ENCODE peak calls at places on chromosomes 16 and 17, in five cellular contexts. A is H9, G is H1, Y is neuronal stem cell, I is trophoblast cell. N is an unnamed sample.

GRCh38 chr16:69481901-69482341 is 57.5 kb downstream of the CYB5B start:
- DNase-seq in Y (no peak), A (peak), I (no peak), G (no peak), N (no peak)

GRCh38 chr16:71476457-71476856 is 12.7 kb downstream of the ZNF19 start:
- DNase-seq in I (no peak), Y (no peak), G (no peak), A (no peak), N (no peak)

GRCh38 chr16:87677830-87678229 is 75.5 kb downstream of the JPH3 start:
- DNase-seq in G (no peak), A (no peak), Y (no peak), I (no peak), N (no peak)

GRCh38 chr16:1422076-1422475 is 1.5 kb upstream of the UQCC4 start:
- DNase-seq in I (peak), A (no peak), Y (no peak), G (no peak), N (no peak)

GRCh38 chr16:89167425-89167941 is 4.1 kb upstream of the CDH15 start:
- DNase-seq in I (peak), Y (peak), A (peak), G (peak), N (peak)

GRCh38 chr16:50360033-50360778 is 8.6 kb downstream of the BRD7 start:
- DNase-seq in I (peak), A (no peak), G (no peak), Y (no peak), N (peak)

GRCh38 chr17:68398731-68399637 is 58.3 kb downstream of the WIPI1 start:
- DNase-seq in A (peak), Y (peak), I (peak), G (peak), N (peak)

GRCh38 chr16:46627746-46628145 is 6.6 kb upstream of the SHCBP1 start:
- DNase-seq in G (no peak), Y (no peak), A (no peak), I (peak), N (no peak)

GRCh38 chr16:4032768-4033167 is 83.5 kb downstream of the ADCY9 start:
- DNase-seq in A (no peak), Y (no peak), G (no peak), I (no peak), N (no peak)

GRCh38 chr17:33983824-33984574 is 271.1 kb upstream of the CCL2 start:
- DNase-seq in A (peak), I (no peak), Y (no peak), G (no peak), N (no peak)

GRCh38 chr16:70756071-70756470 is 44.9 kb downstream of the VAC14 start:
- DNase-seq in A (no peak), I (no peak), Y (no peak), G (no peak), N (no peak)

GRCh38 chr17:6969323-6969726 is 26.5 kb upstream of the ALOX12 start:
- DNase-seq in G (no peak), I (no peak), A (no peak), Y (no peak), N (no peak)

GRCh38 chr16:14180431-14181059 is 109.4 kb downstream of the MRTFB start:
- DNase-seq in G (no peak), A (peak), I (no peak), Y (peak), N (peak)

GRCh38 chr16:8572919-8573724 is 17.2 kb downstream of the TMEM114 start:
- DNase-seq in G (peak), A (peak), I (no peak), Y (no peak), N (peak)

GRCh38 chr16:68356249-68356918 is 45.6 kb downstream of the PRMT7 start:
- DNase-seq in A (no peak), Y (no peak), I (no peak), G (no peak), N (peak)

GRCh38 chr16:20678242-20678641 is 19.2 kb downstream of the ACSM1 start:
- DNase-seq in A (no peak), I (no peak), G (no peak), Y (no peak), N (no peak)

GRCh38 chr16:73510852-73511251 is 462.9 kb upstream of the ZFHX3 start:
- DNase-seq in Y (no peak), A (no peak), I (no peak), G (no peak), N (no peak)

GRCh38 chr16:73616186-73616585 is 568.3 kb upstream of the ZFHX3 start:
- DNase-seq in G (no peak), Y (peak), I (no peak), A (no peak), N (no peak)

GRCh38 chr17:50037321-50038107 is 18.4 kb upstream of the ITGA3 start:
- DNase-seq in Y (no peak), A (no peak), G (no peak), I (no peak), N (peak)

GRCh38 chr16:77611386-77611785 is 110.9 kb upstream of the NUDT7 start:
- DNase-seq in Y (no peak), I (peak), G (no peak), A (no peak), N (no peak)

GRCh38 chr17:9977175-9977574 is 72.1 kb upstream of the RCVRN start:
- DNase-seq in I (no peak), Y (no peak), G (no peak), A (no peak), N (peak)

GRCh38 chr17:13421581-13421980 is 180.1 kb downstream of the HS3ST3A1 start:
- DNase-seq in I (no peak), Y (no peak), G (no peak), A (no peak), N (no peak)

GRCh38 chr17:752620-753219 is 656 bp upstream of the GEMIN4 start:
- DNase-seq in I (no peak), Y (no peak), G (no peak), A (peak), N (peak)

GRCh38 chr17:17729620-17730249 is 48.5 kb downstream of the RAI1 start:
- DNase-seq in I (peak), A (peak), G (peak), Y (no peak), N (peak)

GRCh38 chr16:70678898-70679652 is 6.8 kb downstream of the MTSS2 start:
- DNase-seq in G (no peak), I (no peak), Y (no peak), A (no peak), N (no peak)

GRCh38 chr16:1906846-1907165 is 11.4 kb downstream of the HS3ST6 start:
- DNase-seq in A (no peak), G (no peak), Y (no peak), I (no peak), N (no peak)

GRCh38 chr16:70665806-70666735 is 19.7 kb downstream of the IL34 start:
- DNase-seq in Y (no peak), G (no peak), I (no peak), A (no peak), N (no peak)

GRCh38 chr17:18206962-18207361 is 18.5 kb upstream of the LLGL1 start:
- DNase-seq in G (no peak), A (no peak), Y (no peak), I (no peak), N (no peak)

GRCh38 chr17:75110307-75110937 is 653 bp downstream of the ARMC7 start:
- DNase-seq in A (peak), I (no peak), G (peak), Y (no peak), N (no peak)

GRCh38 chr17:6104956-6105355 is 34.8 kb downstream of the WSCD1 start:
- DNase-seq in A (no peak), I (peak), G (no peak), Y (no peak), N (no peak)

GRCh38 chr16:48126801-48127644 is 28.8 kb downstream of the ABCC12 start:
- DNase-seq in G (no peak), A (no peak), I (no peak), Y (no peak), N (peak)

GRCh38 chr17:7186241-7186640 is 7.1 kb upstream of the ASGR1 start:
- DNase-seq in I (no peak), Y (no peak), A (no peak), G (no peak), N (no peak)

GRCh38 chr17:19748807-19749193 is 702 bp upstream of the ALDH3A1 start:
- DNase-seq in Y (no peak), G (no peak), I (no peak), A (no peak), N (no peak)

GRCh38 chr16:58152246-58152868 is 23.2 kb upstream of the CFAP20 start:
- DNase-seq in A (no peak), Y (no peak), G (no peak), I (no peak), N (no peak)

GRCh38 chr17:70855401-70856054 is 686.2 kb downstream of the KCNJ2 start:
- DNase-seq in Y (no peak), I (no peak), G (no peak), A (no peak), N (peak)

GRCh38 chr17:149231-149630 is 11.9 kb downstream of the SCGB1C2 start:
- DNase-seq in G (peak), I (no peak), Y (no peak), A (no peak), N (no peak)

GRCh38 chr17:79670537-79671386 is 59.9 kb upstream of the RBFOX3 start:
- DNase-seq in G (no peak), A (no peak), I (no peak), Y (no peak), N (no peak)

DNA sequence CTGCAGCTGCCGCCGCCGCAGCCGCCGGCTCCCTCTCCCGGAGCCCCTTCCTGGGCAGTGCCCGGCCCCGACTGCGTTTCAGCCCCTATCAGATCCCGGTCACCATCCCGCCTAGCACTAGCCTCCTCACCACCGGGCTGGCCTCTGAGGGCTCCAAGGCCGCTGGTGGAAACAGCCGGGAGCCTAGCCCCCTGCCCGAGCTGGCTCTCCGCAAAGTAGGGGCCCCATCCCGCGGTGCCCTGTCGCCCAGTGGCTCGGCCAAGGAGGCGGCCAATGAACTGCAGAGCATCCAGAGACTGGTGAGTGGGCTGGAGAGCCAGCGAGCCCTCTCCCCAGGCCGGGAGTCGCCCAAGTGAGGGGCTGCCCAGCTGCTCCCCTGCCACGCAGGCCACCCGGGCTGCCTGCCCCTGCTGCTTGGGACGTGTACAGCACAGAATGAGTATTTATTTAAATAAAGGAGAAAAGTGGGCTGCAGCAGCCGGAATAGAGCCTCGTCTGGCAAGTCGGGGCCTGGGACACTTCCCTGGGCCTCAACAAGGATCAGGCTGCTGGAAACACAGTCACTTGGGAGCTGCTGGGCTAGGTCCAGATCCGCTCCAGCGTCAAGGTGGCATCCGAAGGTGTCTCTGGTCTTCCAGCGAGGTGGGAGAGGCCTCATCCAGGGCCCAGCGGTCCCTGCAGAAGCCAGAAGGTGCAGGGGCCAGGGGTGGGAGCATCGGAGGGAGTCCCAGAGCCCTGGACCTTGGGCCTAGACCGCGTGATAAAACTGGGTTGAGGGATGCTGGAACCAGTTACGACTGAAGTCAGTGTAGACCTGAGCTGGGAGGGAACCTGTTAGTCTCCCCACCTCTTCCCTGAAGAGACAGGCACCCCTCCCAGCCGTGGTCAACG is 8.8 kb downstream of the TBX2 start:
- DNase-seq in A (peak), Y (no peak), I (no peak), G (peak), N (no peak)
- H3K27ac ChIP-seq in A (no peak), Y (no peak), I (no peak), G (no peak), N (no peak)

GRCh38 chr17:4715071-4715749 is 4.8 kb downstream of the ARRB2 start:
- DNase-seq in G (no peak), Y (no peak), A (no peak), I (no peak), N (no peak)
- H2BK12ac ChIP-seq in G (no peak), Y (no peak), A (no peak), I (no peak), N (no peak)

DNA sequence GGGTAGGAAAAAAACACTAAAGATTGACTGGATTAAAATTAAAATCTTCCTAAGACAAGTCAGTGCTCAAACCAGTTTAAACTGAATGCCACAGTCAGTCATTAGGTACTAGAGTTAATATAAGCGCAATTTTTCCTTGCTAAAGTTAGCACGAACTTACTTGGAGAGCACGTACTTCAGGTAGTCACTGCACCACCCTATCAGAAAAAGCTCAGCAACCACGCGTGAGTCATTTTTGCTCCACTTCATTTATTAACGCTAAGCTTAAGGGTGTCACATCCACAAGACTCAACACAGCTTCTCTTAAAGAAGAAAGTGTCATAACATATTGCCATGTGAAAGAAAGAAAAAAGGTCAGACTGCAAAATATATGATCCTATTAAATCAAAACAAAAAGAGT is 53.1 kb downstream of the TEX2 start:
- DNase-seq in G (no peak), A (peak), Y (no peak), I (no peak), N (no peak)
- H3K27ac ChIP-seq in G (no peak), A (no peak), Y (no peak), I (no peak), N (no peak)

DNA sequence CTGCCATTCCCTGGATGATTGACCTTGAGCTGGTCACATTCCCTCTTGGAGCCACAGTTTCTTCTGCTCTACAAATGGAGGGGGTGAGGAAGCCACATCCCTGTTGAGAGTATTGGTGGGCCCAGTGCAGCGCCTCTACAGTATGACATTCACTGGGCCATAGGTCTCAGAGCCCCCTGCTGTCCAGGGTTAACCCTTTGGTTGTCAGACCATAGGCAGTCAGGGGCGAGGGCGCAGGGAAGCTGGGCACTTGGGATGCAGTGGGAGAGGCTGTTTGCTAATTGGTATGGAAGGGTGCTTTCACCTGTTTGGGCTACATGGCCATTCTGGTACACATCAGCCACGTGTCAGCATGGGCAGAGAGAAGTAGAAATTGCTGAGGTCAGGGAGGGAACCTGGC is 27.3 kb upstream of the WFDC1 start:
- DNase-seq in Y (no peak), I (no peak), A (no peak), G (no peak), N (no peak)
- H2BK12ac ChIP-seq in Y (no peak), I (no peak), A (no peak), G (no peak), N (no peak)

GRCh38 chr17:78419970-78420820 is 41.7 kb downstream of the PGS1 start:
- DNase-seq in Y (no peak), G (no peak), A (no peak), I (no peak), N (no peak)
- H3K27ac ChIP-seq in Y (no peak), G (no peak), A (no peak), I (peak), N (no peak)